ENCODE peak calls at places on chromosomes 5 and 9, in ten cellular contexts. One of them, this sample, is unnamed.

GRCh38 chr5:120463991-120464626 is at the start of gene PRR16:
- DNase-seq in astrocyte of the cerebellum: no peak
- DNase-seq in choroid plexus epithelial cell: peak
- DNase-seq in PC-9: peak
- DNase-seq in A549: peak
- DNase-seq in esophagus muscularis mucosa: no peak
- DNase-seq in HCT116: no peak
- DNase-seq in cardiac fibroblast: peak
- DNase-seq in epithelial cell of esophagus: peak
- DNase-seq in SK-N-SH: peak
- DNase-seq in this sample: no peak

GRCh38 chr9:123434619-123435240 is 78.7 kb downstream of the CRB2 start:
- DNase-seq in HCT116: no peak
- DNase-seq in choroid plexus epithelial cell: peak
- DNase-seq in SK-N-SH: peak
- DNase-seq in PC-9: no peak
- DNase-seq in astrocyte of the cerebellum: no peak
- DNase-seq in esophagus muscularis mucosa: no peak
- DNase-seq in cardiac fibroblast: peak
- DNase-seq in A549: peak
- DNase-seq in epithelial cell of esophagus: no peak
- DNase-seq in this sample: no peak

GRCh38 chr5:57595530-57596098 is 113.0 kb upstream of the ACTBL2 start:
- DNase-seq in HCT116: no peak
- DNase-seq in epithelial cell of esophagus: no peak
- DNase-seq in astrocyte of the cerebellum: no peak
- DNase-seq in PC-9: no peak
- DNase-seq in choroid plexus epithelial cell: no peak
- DNase-seq in A549: no peak
- DNase-seq in esophagus muscularis mucosa: no peak
- DNase-seq in SK-N-SH: no peak
- DNase-seq in cardiac fibroblast: no peak
- DNase-seq in this sample: no peak

GRCh38 chr5:131279209-131279608 is 15.4 kb downstream of the CDC42SE2 start:
- DNase-seq in HCT116: no peak
- DNase-seq in PC-9: no peak
- DNase-seq in SK-N-SH: no peak
- DNase-seq in choroid plexus epithelial cell: no peak
- DNase-seq in esophagus muscularis mucosa: no peak
- DNase-seq in cardiac fibroblast: no peak
- DNase-seq in astrocyte of the cerebellum: no peak
- DNase-seq in epithelial cell of esophagus: no peak
- DNase-seq in A549: no peak
- DNase-seq in this sample: no peak

GRCh38 chr9:71506821-71507220 is 261.5 kb downstream of the CEMIP2 start:
- DNase-seq in SK-N-SH: no peak
- DNase-seq in HCT116: no peak
- DNase-seq in esophagus muscularis mucosa: no peak
- DNase-seq in PC-9: no peak
- DNase-seq in choroid plexus epithelial cell: peak
- DNase-seq in astrocyte of the cerebellum: no peak
- DNase-seq in A549: peak
- DNase-seq in epithelial cell of esophagus: peak
- DNase-seq in cardiac fibroblast: peak
- DNase-seq in this sample: peak

GRCh38 chr9:14313378-14313940 is 482 bp downstream of the NFIB start:
- DNase-seq in esophagus muscularis mucosa: no peak
- DNase-seq in epithelial cell of esophagus: no peak
- DNase-seq in A549: no peak
- DNase-seq in SK-N-SH: no peak
- DNase-seq in astrocyte of the cerebellum: no peak
- DNase-seq in cardiac fibroblast: peak
- DNase-seq in choroid plexus epithelial cell: peak
- DNase-seq in HCT116: no peak
- DNase-seq in PC-9: peak
- DNase-seq in this sample: no peak

GRCh38 chr9:95726756-95727155 is 148.7 kb upstream of the ERCC6L2 start:
- DNase-seq in A549: peak
- DNase-seq in choroid plexus epithelial cell: peak
- DNase-seq in HCT116: peak
- DNase-seq in astrocyte of the cerebellum: peak
- DNase-seq in epithelial cell of esophagus: peak
- DNase-seq in esophagus muscularis mucosa: no peak
- DNase-seq in SK-N-SH: peak
- DNase-seq in PC-9: no peak
- DNase-seq in cardiac fibroblast: peak
- DNase-seq in this sample: no peak

GRCh38 chr9:128007566-128008138 is 26.9 kb upstream of the EEIG1 start:
- DNase-seq in SK-N-SH: peak
- DNase-seq in astrocyte of the cerebellum: peak
- DNase-seq in choroid plexus epithelial cell: peak
- DNase-seq in PC-9: peak
- DNase-seq in A549: no peak
- DNase-seq in epithelial cell of esophagus: peak
- DNase-seq in esophagus muscularis mucosa: no peak
- DNase-seq in HCT116: peak
- DNase-seq in cardiac fibroblast: peak
- DNase-seq in this sample: peak

GRCh38 chr9:16725066-16725465 is 145.4 kb downstream of the BNC2 start:
- DNase-seq in SK-N-SH: no peak
- DNase-seq in A549: no peak
- DNase-seq in choroid plexus epithelial cell: no peak
- DNase-seq in epithelial cell of esophagus: no peak
- DNase-seq in esophagus muscularis mucosa: no peak
- DNase-seq in HCT116: no peak
- DNase-seq in cardiac fibroblast: no peak
- DNase-seq in astrocyte of the cerebellum: no peak
- DNase-seq in PC-9: no peak
- DNase-seq in this sample: no peak

GRCh38 chr9:16727452-16728127 is 142.9 kb downstream of the BNC2 start:
- DNase-seq in SK-N-SH: no peak
- DNase-seq in epithelial cell of esophagus: no peak
- DNase-seq in choroid plexus epithelial cell: peak
- DNase-seq in PC-9: no peak
- DNase-seq in astrocyte of the cerebellum: no peak
- DNase-seq in HCT116: no peak
- DNase-seq in esophagus muscularis mucosa: no peak
- DNase-seq in cardiac fibroblast: peak
- DNase-seq in A549: no peak
- DNase-seq in this sample: no peak

GRCh38 chr9:16728128-16728505 is 142.4 kb downstream of the BNC2 start:
- DNase-seq in HCT116: no peak
- DNase-seq in SK-N-SH: no peak
- DNase-seq in choroid plexus epithelial cell: no peak
- DNase-seq in astrocyte of the cerebellum: no peak
- DNase-seq in epithelial cell of esophagus: no peak
- DNase-seq in esophagus muscularis mucosa: no peak
- DNase-seq in cardiac fibroblast: peak
- DNase-seq in A549: no peak
- DNase-seq in PC-9: no peak
- DNase-seq in this sample: no peak

GRCh38 chr9:16726718-16727451 is 143.6 kb downstream of the BNC2 start:
- DNase-seq in SK-N-SH: peak
- DNase-seq in epithelial cell of esophagus: peak
- DNase-seq in esophagus muscularis mucosa: peak
- DNase-seq in astrocyte of the cerebellum: peak
- DNase-seq in choroid plexus epithelial cell: peak
- DNase-seq in PC-9: peak
- DNase-seq in cardiac fibroblast: peak
- DNase-seq in A549: peak
- DNase-seq in HCT116: no peak
- DNase-seq in this sample: peak

DNA sequence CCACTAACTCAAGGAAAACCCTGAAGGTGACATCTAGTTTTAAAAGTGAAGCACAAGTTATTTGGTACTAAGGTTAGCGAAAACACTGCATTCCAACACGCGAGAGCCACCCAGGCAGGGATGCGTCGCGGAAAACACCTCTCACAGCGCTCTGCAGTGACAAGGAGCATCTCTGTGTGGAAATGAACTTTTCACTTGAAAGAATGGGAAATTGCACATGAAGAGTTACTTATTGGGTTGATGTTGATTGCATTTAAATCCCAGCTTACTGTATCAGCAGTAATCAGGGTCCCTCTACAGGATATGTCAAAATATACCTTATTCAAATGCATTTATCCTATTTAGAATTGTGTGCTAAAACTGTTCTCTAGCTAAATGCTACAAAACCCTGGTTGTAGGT is 144.4 kb downstream of the BNC2 start:
- DNase-seq in cardiac fibroblast: peak
- DNase-seq in SK-N-SH: peak
- DNase-seq in HCT116: no peak
- DNase-seq in PC-9: no peak
- DNase-seq in A549: no peak
- DNase-seq in epithelial cell of esophagus: peak
- DNase-seq in astrocyte of the cerebellum: peak
- DNase-seq in esophagus muscularis mucosa: no peak
- DNase-seq in choroid plexus epithelial cell: peak
- DNase-seq in this sample: no peak
- TF ChIP-seq CTCF in cardiac fibroblast: no peak
- TF ChIP-seq CTCF in SK-N-SH: peak
- TF ChIP-seq CTCF in HCT116: no peak
- TF ChIP-seq CTCF in PC-9: no peak
- TF ChIP-seq CTCF in A549: peak
- TF ChIP-seq CTCF in epithelial cell of esophagus: no peak
- TF ChIP-seq CTCF in astrocyte of the cerebellum: no peak
- TF ChIP-seq CTCF in esophagus muscularis mucosa: no peak
- TF ChIP-seq CTCF in choroid plexus epithelial cell: peak
- TF ChIP-seq CTCF in this sample: peak

DNA sequence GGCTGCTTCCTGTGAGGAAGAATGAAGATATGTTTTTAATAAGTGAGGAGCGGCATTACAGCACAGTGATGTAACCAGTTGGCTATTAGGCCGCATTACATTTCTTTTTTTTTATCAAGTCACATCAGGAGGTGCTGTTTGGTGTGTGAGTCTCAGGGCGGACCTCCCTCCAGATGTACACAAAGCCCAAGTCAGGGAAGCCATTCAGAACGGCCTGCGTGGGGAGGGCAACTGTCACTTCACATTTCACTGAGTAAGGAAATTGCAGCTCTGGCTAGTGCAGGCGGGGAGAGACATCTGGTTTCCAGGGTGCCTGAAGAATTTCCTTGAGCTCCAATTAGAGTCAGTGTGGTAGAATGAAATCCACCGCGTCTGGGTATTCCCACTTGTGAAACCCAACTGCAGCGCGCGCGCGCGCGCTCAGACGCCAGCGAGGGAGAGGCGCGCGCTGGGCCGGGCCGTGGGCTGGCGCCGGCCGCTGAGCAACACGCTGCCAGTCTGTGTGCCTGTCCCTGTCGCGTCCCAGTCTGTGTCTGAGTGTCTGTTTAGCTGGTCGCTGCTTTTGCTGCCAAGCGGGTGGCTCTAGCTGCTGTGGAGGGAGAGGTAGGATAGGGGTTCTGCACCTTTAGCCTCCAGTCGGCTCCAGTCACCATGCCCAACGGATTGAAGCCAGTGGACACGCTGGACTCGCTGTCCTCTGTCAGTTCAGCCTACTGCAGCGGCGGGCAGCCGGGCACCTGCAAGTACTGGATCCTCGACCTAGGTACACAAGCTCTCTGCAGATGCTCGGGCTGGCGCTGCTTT is 140.8 kb upstream of the OTULINL start:
- DNase-seq in esophagus muscularis mucosa: no peak
- DNase-seq in PC-9: no peak
- DNase-seq in astrocyte of the cerebellum: peak
- DNase-seq in HCT116: no peak
- DNase-seq in epithelial cell of esophagus: peak
- DNase-seq in A549: no peak
- DNase-seq in cardiac fibroblast: peak
- DNase-seq in SK-N-SH: peak
- DNase-seq in choroid plexus epithelial cell: peak
- DNase-seq in this sample: peak
- H3K4me3 ChIP-seq in esophagus muscularis mucosa: peak
- H3K4me3 ChIP-seq in PC-9: no peak
- H3K4me3 ChIP-seq in astrocyte of the cerebellum: peak
- H3K4me3 ChIP-seq in HCT116: no peak
- H3K4me3 ChIP-seq in epithelial cell of esophagus: peak
- H3K4me3 ChIP-seq in A549: no peak
- H3K4me3 ChIP-seq in cardiac fibroblast: peak
- H3K4me3 ChIP-seq in SK-N-SH: peak
- H3K4me3 ChIP-seq in choroid plexus epithelial cell: peak
- H3K4me3 ChIP-seq in this sample: peak

DNA sequence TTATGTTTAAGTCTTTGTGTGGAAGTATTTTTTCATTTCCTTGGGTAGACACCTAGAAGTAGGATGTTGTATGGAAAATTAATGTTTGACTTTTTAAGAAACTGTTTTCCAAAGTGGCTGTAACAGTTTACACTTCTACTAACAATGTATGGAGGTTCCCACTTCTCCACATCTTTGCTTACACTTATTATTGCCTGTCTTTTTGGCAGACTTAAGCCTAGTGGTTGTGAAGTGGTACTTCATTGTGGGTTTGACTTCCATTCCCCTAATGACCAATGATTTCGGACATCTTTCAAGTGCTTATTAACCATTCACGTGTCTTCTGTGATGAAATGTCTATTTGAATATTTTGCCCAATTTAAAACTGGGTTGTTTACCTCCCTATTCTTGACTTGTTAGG is 91.5 kb upstream of the CDKN2B start:
- DNase-seq in cardiac fibroblast: peak
- DNase-seq in PC-9: no peak
- DNase-seq in astrocyte of the cerebellum: no peak
- DNase-seq in esophagus muscularis mucosa: no peak
- DNase-seq in epithelial cell of esophagus: no peak
- DNase-seq in SK-N-SH: no peak
- DNase-seq in A549: no peak
- DNase-seq in HCT116: peak
- DNase-seq in choroid plexus epithelial cell: no peak
- DNase-seq in this sample: no peak
- TF ChIP-seq CTCF in cardiac fibroblast: peak
- TF ChIP-seq CTCF in PC-9: no peak
- TF ChIP-seq CTCF in astrocyte of the cerebellum: no peak
- TF ChIP-seq CTCF in esophagus muscularis mucosa: no peak
- TF ChIP-seq CTCF in epithelial cell of esophagus: peak
- TF ChIP-seq CTCF in SK-N-SH: peak
- TF ChIP-seq CTCF in A549: no peak
- TF ChIP-seq CTCF in HCT116: peak
- TF ChIP-seq CTCF in choroid plexus epithelial cell: no peak
- TF ChIP-seq CTCF in this sample: peak

DNA sequence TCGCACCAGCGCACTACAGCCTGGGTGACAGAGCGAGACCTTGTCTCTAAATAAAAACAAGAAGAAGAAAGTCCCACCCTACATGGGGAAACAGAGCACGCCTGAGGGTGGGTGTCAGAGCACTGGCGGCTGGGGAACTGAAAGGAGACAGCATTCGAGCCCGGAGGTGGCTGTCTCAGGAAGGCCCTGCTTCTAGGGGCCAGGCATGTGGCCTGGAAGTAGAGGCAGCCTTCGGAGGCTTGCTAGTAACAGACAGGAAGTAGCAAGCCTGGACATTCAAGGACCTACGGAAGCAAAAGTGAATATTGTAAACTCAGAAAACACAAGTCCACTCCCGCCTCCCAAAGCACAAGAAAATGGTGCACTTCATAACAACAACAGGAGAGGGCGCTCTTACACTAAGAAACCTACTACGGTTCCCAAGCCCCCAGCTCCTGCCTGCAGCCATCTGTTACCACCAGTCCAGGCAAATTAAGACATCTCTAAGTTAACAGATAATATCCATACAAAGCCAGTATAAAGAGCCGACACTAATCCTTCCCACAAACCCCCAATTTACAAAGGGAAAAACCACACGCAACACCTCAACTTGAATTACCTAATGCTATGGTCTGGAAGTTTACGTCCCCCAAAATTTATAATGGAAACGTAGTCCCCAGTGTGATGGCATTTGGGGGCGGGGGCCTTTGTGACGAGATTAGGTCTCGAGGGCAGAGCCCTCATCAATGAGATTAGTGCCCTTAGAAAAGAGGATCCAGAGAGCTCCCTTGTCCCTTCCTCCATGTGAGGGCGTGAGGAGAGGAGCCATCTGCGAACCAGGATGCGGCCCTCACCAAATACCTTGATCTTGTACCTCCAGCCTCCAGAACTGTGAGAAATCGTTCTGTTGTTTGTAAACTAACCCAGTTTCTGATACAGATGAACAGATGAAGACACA is 7.7 kb downstream of the RASGEF1C start:
- DNase-seq in PC-9: peak
- DNase-seq in astrocyte of the cerebellum: no peak
- DNase-seq in epithelial cell of esophagus: no peak
- DNase-seq in choroid plexus epithelial cell: peak
- DNase-seq in cardiac fibroblast: peak
- DNase-seq in SK-N-SH: peak
- DNase-seq in A549: peak
- DNase-seq in HCT116: peak
- DNase-seq in esophagus muscularis mucosa: peak
- DNase-seq in this sample: no peak
- H3K4me3 ChIP-seq in PC-9: no peak
- H3K4me3 ChIP-seq in astrocyte of the cerebellum: no peak
- H3K4me3 ChIP-seq in epithelial cell of esophagus: no peak
- H3K4me3 ChIP-seq in choroid plexus epithelial cell: no peak
- H3K4me3 ChIP-seq in cardiac fibroblast: no peak
- H3K4me3 ChIP-seq in SK-N-SH: no peak
- H3K4me3 ChIP-seq in A549: no peak
- H3K4me3 ChIP-seq in HCT116: no peak
- H3K4me3 ChIP-seq in esophagus muscularis mucosa: no peak
- H3K4me3 ChIP-seq in this sample: no peak